ENCODE peak calls at places on chromosomes 4 and X, in six cellular contexts. O, B, F, M, I and J are unnamed samples.

GRCh38 chr4:145732001-145732400 is 52.1 kb downstream of the C4orf51 start:
- DNase-seq in O (no peak), B (no peak), F (no peak), M (no peak), I (no peak), J (no peak)

GRCh38 chr4:80336582-80336981 is 1.1 kb downstream of the CFAP299 start:
- DNase-seq in O (peak; percentile 4), B (peak; percentile 22), F (no peak), M (peak; percentile 71), I (no peak), J (peak; percentile 22)

GRCh38 chr4:70544279-70544870 is 26.0 kb downstream of the AMTN start:
- DNase-seq in O (no peak), B (no peak), F (no peak), M (peak; percentile 47), I (peak; percentile 41), J (peak; percentile 10)

GRCh38 chr4:147078362-147078761 is 132.7 kb upstream of the TTC29 start:
- DNase-seq in O (no peak), B (no peak), F (no peak), M (no peak), I (no peak), J (no peak)

GRCh38 chr4:110371016-110371795 is 104.7 kb upstream of the ENPEP start:
- DNase-seq in O (no peak), B (no peak), F (no peak), M (peak; percentile 12), I (peak; percentile 17), J (no peak)

GRCh38 chrX:47628980-47629379 is 750 bp downstream of the CFP start:
- DNase-seq in O (no peak), B (no peak), F (no peak), M (peak; percentile 25), I (peak; percentile 10), J (no peak)

GRCh38 chr4:139595989-139596679 is 40.1 kb upstream of the SETD7 start:
- DNase-seq in O (no peak), B (no peak), F (no peak), M (peak; percentile 62), I (no peak), J (no peak)

GRCh38 chr4:8838911-8839431 is 32.7 kb downstream of the HMX1 start:
- DNase-seq in O (no peak), B (peak; percentile 4), F (peak; percentile 65), M (no peak), I (no peak), J (no peak)

GRCh38 chrX:101276238-101276637 is 14.9 kb downstream of the TAF7L start:
- DNase-seq in O (no peak), B (no peak), F (no peak), M (no peak), I (no peak), J (no peak)